ENCODE peak calls at places on chromosomes 16 and 17, in seven cellular contexts. N, K, T, U, P, H and R are unnamed samples.

GRCh38 chr16:2512920-2513404 is 790 bp upstream of the ATP6V0C start:
- DNase-seq in T (no peak), U (no peak), P (peak), N (no peak), H (no peak), K (no peak), R (no peak)

GRCh38 chr17:39573447-39574298 is 34.0 kb downstream of the NEUROD2 start:
- DNase-seq in N (peak), P (peak), U (peak), T (peak), K (peak), H (peak), R (no peak)

GRCh38 chr16:74035816-74036215 is 260.8 kb upstream of the PSMD7 start:
- DNase-seq in P (peak), H (no peak), U (no peak), K (no peak), T (peak), N (no peak), R (no peak)

GRCh38 chr17:57677301-57677700 is 67.8 kb downstream of the CCDC182 start:
- DNase-seq in P (no peak), T (no peak), K (no peak), U (no peak), N (peak), H (no peak), R (no peak)

GRCh38 chr17:42050360-42051012 is at the start of gene C17orf113:
- DNase-seq in T (no peak), K (peak), N (peak), U (no peak), H (peak), P (peak), R (peak)

GRCh38 chr16:4332083-4332482 is 16.2 kb downstream of the GLIS2 start:
- DNase-seq in U (no peak), K (no peak), T (no peak), P (no peak), H (no peak), N (no peak), R (no peak)

GRCh38 chr17:30299000-30299399 is 7.3 kb upstream of the BLMH start:
- DNase-seq in T (no peak), N (no peak), H (no peak), K (no peak), P (no peak), U (no peak), R (no peak)

GRCh38 chr17:72381597-72382397 is 261.0 kb downstream of the SOX9 start:
- DNase-seq in K (no peak), T (peak), N (no peak), H (no peak), P (peak), U (no peak), R (no peak)

GRCh38 chr17:50148226-50149098 is 2.0 kb downstream of the PPP1R9B start:
- DNase-seq in T (no peak), H (peak), K (peak), N (peak), U (peak), P (no peak), R (no peak)

GRCh38 chr16:19879241-19879792 is 5.3 kb downstream of the GPRC5B start:
- DNase-seq in H (no peak), N (no peak), U (no peak), K (peak), P (peak), T (peak), R (no peak)

GRCh38 chr17:67413399-67413798 is 36.3 kb downstream of the PITPNC1 start:
- DNase-seq in N (no peak), T (no peak), U (no peak), P (no peak), H (no peak), K (no peak), R (no peak)

GRCh38 chr17:81802856-81803643 is 900 bp upstream of the GCGR start:
- DNase-seq in P (no peak), H (no peak), K (no peak), N (no peak), T (no peak), U (no peak), R (no peak)

GRCh38 chr16:48386559-48387312 is 1.5 kb upstream of the SIAH1 start:
- DNase-seq in K (no peak), U (no peak), T (no peak), H (no peak), P (no peak), N (no peak), R (no peak)

GRCh38 chr17:64377769-64378282 is 12.8 kb downstream of the PECAM1 start:
- DNase-seq in T (peak), U (no peak), P (no peak), H (no peak), K (no peak), N (no peak), R (no peak)

GRCh38 chr17:1647802-1648581 is 1.7 kb downstream of the RILP start:
- DNase-seq in T (no peak), N (no peak), K (peak), H (no peak), U (no peak), P (no peak), R (no peak)

GRCh38 chr16:87439926-87440325 is 47.8 kb downstream of the MAP1LC3B start:
- DNase-seq in N (no peak), H (no peak), T (no peak), U (no peak), P (no peak), K (no peak), R (no peak)

GRCh38 chr17:21300601-21301571 is 16.4 kb downstream of the MAP2K3 start:
- DNase-seq in U (no peak), T (peak), K (no peak), H (no peak), P (no peak), N (no peak), R (no peak)

GRCh38 chr17:50703162-50703561 is 4.6 kb downstream of the ANKRD40 start:
- DNase-seq in N (no peak), K (no peak), H (no peak), T (no peak), U (no peak), P (no peak), R (no peak)

GRCh38 chr17:64240741-64241347 is 22.2 kb downstream of the TEX2 start:
- DNase-seq in K (no peak), T (no peak), N (peak), U (no peak), P (no peak), H (no peak), R (no peak)

GRCh38 chr16:46568472-46569230 is 52.5 kb downstream of the SHCBP1 start:
- DNase-seq in U (no peak), N (no peak), P (peak), T (no peak), H (no peak), K (no peak), R (no peak)

GRCh38 chr17:41343031-41343430 is 7.6 kb downstream of the KRT33A start:
- DNase-seq in N (no peak), K (no peak), P (no peak), H (no peak), U (no peak), T (no peak), R (no peak)

GRCh38 chr16:3760518-3760917 is 43.2 kb upstream of the TRAP1 start:
- DNase-seq in P (no peak), N (no peak), U (no peak), T (no peak), K (no peak), H (no peak), R (no peak)

GRCh38 chr17:67779098-67779672 is 46.1 kb upstream of the BPTF start:
- DNase-seq in P (no peak), N (peak), K (no peak), T (peak), U (no peak), H (no peak), R (no peak)

GRCh38 chr16:68081796-68082567 is 3.2 kb upstream of the NFATC3 start:
- DNase-seq in T (no peak), H (no peak), P (no peak), N (no peak), U (no peak), K (no peak), R (no peak)

GRCh38 chr17:11836508-11836907 is 160.8 kb downstream of the ZNF18 start:
- DNase-seq in K (no peak), T (no peak), U (no peak), H (no peak), N (no peak), P (no peak), R (no peak)

GRCh38 chr16:53910990-53911389 is 207.0 kb downstream of the FTO start:
- DNase-seq in P (no peak), T (no peak), N (no peak), U (no peak), H (no peak), K (no peak), R (peak)